ENCODE peak calls at places on chromosome 6, in ten cellular contexts. B is psoas muscle; Q is nephron progenitor cell; E is WTC11; N is GM13977; U is CD8-positive, alpha-beta T cell; O is heart left ventricle; R is fibroblast of mammary gland; V is cardiac muscle cell; M is AG04450. A is an unnamed sample.
A peak's percentile ranks its signal among the peaks of the same experiment; 100 is the strongest.

GRCh38 chr6:149454405-149454848 is 30.4 kb downstream of the ZC3H12D start:
- DNase-seq in B (peak; percentile 96), Q (no peak), E (no peak), N (no peak), U (no peak), O (peak; percentile 98), R (peak; percentile 96), V (peak; percentile 99), M (peak; percentile 43), A (no peak)

GRCh38 chr6:133408543-133408942 is 167.4 kb downstream of the EYA4 start:
- DNase-seq in B (no peak), Q (no peak), E (no peak), N (no peak), U (no peak), O (no peak), R (peak; percentile 6), V (no peak), M (no peak), A (no peak)

GRCh38 chr6:72861935-72862432 is 240.1 kb downstream of the KCNQ5 start:
- DNase-seq in B (peak; percentile 44), Q (no peak), E (no peak), N (no peak), U (no peak), O (peak; percentile 27), R (peak; percentile 64), V (peak; percentile 50), M (no peak), A (no peak)

GRCh38 chr6:81552644-81553043 is 199.8 kb downstream of the TENT5A start:
- DNase-seq in B (no peak), Q (no peak), E (no peak), N (no peak), U (no peak), O (no peak), R (no peak), V (no peak), M (no peak), A (no peak)

GRCh38 chr6:54846243-54846856 is at the start of gene FAM83B:
- DNase-seq in B (peak; percentile 17), Q (peak; percentile 56), E (peak; percentile 82), N (no peak), U (no peak), O (peak; percentile 24), R (no peak), V (peak; percentile 7), M (no peak), A (peak; percentile 14)

GRCh38 chr6:50826803-50827202 is 8.1 kb downstream of the TFAP2B start:
- DNase-seq in B (no peak), Q (no peak), E (no peak), N (no peak), U (no peak), O (no peak), R (no peak), V (no peak), M (no peak), A (no peak)

GRCh38 chr6:111942561-111942960 is 69.3 kb upstream of the FYN start:
- DNase-seq in B (no peak), Q (no peak), E (no peak), N (no peak), U (no peak), O (no peak), R (no peak), V (no peak), M (no peak), A (no peak)

GRCh38 chr6:31874836-31875572 is 3.8 kb downstream of the SLC44A4 start:
- DNase-seq in B (no peak), Q (no peak), E (no peak), N (no peak), U (no peak), O (no peak), R (no peak), V (no peak), M (no peak), A (no peak)

GRCh38 chr6:165218816-165219215 is 90.6 kb downstream of the C6orf118 start:
- DNase-seq in B (no peak), Q (no peak), E (no peak), N (no peak), U (no peak), O (no peak), R (peak; percentile 86), V (peak; percentile 13), M (no peak), A (no peak)

GRCh38 chr6:155645328-155645727 is 189.7 kb upstream of the NOX3 start:
- DNase-seq in B (no peak), Q (no peak), E (no peak), N (no peak), U (no peak), O (no peak), R (peak; percentile 0), V (no peak), M (no peak), A (no peak)

GRCh38 chr6:108114861-108115597 is 40.5 kb upstream of the OSTM1 start:
- DNase-seq in B (peak; percentile 65), Q (peak; percentile 63), E (peak; percentile 74), N (no peak), U (no peak), O (peak; percentile 59), R (peak; percentile 67), V (peak; percentile 90), M (peak; percentile 8), A (peak; percentile 57)

DNA sequence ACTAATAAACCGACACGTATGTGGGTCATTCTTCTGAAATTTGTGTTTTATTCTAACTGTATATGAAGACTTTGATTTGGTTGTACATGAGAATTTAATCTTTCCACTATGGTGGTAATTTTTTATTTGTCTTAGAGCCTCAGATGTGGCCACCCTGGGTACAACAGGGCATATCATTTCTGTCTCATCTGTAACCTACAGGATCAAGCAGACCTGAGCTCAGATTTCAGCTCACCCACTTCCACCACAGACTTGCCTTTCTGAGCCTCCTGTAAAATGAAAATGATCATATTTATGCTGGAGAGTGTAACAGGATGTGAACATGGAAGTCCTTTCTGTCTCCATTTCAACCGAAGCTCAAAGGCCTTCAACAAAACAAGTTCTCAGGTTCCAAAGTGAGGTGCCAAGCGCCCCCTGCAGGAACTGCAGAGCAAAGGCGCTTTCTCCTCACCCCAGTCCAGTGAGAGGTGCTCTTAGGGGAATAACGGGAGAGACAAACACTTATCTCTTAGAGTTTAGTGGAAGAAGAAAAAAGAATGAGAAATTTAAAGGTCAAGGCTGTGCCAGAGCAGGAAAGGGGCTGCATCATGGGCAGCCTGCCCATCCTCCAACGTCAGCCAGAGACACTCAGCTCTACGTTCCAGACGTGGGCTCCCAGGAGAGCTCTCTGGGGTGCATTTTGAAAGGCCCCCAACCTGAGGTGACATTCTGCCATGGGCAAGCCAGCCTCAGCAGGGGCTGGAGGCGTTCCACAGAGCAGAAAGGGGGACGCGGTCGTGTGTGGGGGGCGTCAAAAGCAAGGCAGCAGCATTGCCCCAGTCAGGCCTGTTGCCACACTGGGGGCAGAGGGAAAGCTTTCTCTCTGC is 23.1 kb upstream of the CD24 start:
- DNase-seq in B (no peak), Q (peak; percentile 73), E (peak; percentile 86), N (peak; percentile 79), U (peak; percentile 45), O (no peak), R (peak; percentile 66), V (peak; percentile 69), M (peak; percentile 23), A (peak; percentile 73)
- TF ChIP-seq CTCF in B (peak; percentile 40), Q (peak; percentile 94), E (peak; percentile 90), N (peak; percentile 88), U (peak; percentile 56), O (peak; percentile 58), R (peak; percentile 97), V (peak; percentile 94), M (peak; percentile 83), A (peak; percentile 88)

DNA sequence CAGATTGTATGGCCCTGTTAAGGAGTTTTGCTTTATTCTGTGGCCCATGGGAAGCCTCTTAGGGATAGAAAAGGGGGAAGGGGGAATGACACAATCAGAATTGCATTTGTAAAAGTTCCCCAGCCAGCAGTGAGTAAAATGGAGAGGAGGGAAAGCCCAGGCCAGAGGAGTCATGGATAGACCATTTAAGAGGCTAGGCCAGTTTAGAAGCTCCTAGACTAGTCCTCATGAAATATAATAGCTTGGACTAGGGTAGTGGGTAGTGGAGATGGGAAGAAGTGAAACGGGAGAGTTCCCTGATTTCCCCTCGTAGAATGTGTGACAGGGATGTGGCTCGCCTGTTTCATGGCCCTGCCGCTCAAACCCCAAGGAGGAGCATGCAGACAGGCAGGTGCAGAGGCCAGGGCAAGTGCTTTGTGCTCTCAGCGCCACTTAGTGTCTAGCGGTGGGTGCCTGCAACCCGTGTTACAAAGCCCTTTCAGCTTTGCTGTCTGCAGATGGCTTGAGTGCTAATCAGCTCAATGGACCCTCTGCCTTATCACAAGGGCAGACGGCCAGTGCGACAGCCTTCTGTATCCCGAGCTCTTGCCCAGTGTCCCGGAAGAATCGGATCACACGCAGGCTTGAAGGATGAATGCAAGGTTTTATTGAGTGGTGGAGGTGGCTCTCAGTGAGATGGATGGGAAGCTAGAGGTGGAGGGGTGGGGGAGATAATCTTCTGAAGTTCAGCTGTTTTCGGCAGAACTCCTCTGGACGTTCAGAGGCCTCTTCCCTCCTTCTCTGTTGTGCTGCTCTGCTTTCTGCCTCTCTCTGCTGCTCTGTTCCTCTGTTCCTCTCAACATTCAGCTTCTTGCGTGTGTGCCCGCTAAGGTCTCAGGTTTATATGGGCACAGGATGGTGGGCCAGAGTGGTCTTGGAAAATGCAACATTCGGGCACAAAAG is 141.1 kb downstream of the CEP57L1 start:
- DNase-seq in B (no peak), Q (peak; percentile 11), E (peak; percentile 82), N (peak; percentile 23), U (peak; percentile 38), O (peak; percentile 35), R (no peak), V (no peak), M (no peak), A (no peak)
- TF ChIP-seq CTCF in B (no peak), Q (no peak), E (no peak), N (peak; percentile 41), U (no peak), O (no peak), R (no peak), V (no peak), M (no peak), A (peak; percentile 35)

DNA sequence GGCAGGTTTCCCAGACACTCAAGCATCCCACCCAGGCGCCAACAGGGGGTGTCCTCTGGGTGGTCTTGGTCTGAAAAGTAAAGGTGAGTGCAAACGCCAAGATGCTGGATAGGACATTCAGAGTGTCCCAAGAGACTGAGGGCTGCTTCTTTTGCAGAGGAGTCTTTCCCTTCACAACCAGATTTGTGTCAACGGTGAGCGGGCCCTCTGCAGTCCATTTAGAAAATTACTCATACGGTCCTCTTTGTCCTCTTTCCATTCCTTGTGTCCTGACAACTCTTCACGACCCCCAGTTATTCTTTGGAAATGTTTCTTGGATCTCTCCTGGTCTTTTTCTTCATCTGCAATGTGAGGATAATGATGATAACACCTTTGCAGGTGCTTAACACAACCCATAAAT is 257.8 kb downstream of the CDC5L start:
- DNase-seq in B (no peak), Q (no peak), E (no peak), N (no peak), U (no peak), O (no peak), R (no peak), V (no peak), M (no peak), A (no peak)
- TF ChIP-seq CTCF in B (no peak), Q (no peak), E (no peak), N (no peak), U (no peak), O (no peak), R (no peak), V (no peak), M (peak; percentile 20), A (no peak)

DNA sequence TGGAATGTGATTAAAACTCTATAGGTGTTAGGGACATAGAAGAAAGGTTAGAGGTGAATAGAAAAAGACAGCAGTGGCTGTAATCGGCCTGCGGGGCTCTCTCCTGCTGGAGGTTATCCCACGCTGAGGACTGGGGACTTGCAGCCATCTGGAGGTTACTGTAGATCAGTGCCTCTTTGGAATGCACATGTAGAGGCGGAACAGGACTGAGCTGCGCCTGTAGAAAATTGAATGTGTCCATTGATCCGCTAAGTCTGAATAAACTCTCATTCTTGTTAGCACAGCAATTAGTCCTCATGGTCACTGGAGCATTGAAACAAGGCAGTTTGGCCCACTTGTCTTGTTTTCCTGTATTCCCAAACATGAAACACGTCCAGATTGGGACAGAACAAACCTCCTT is 46.3 kb upstream of the F13A1 start:
- DNase-seq in B (no peak), Q (no peak), E (no peak), N (no peak), U (no peak), O (no peak), R (no peak), V (no peak), M (no peak), A (no peak)
- TF ChIP-seq CTCF in B (no peak), Q (no peak), E (no peak), N (no peak), U (no peak), O (no peak), R (no peak), V (no peak), M (no peak), A (no peak)